ENCODE peak calls at places on chromosomes 4 and X, in seven cellular contexts. B is mesothelial cell of epicardium, S is fibroblast of lung, Q is dorsolateral prefrontal cortex, J is astrocyte of the spinal cord, R is HCT116, E is GM06990. H is an unnamed sample.

GRCh38 chr4:45186249-45186648 is 459.9 kb upstream of the GNPDA2 start:
- DNase-seq in R (no peak), Q (no peak), S (no peak), B (no peak), E (no peak), J (no peak), H (no peak)

GRCh38 chr4:174198396-174199179 is 84.9 kb downstream of the FBXO8 start:
- DNase-seq in R (no peak), B (no peak), S (peak; percentile 89), E (no peak), Q (no peak), J (peak; percentile 85), H (peak; percentile 89)

GRCh38 chr4:157151711-157152110 is 68.8 kb upstream of the GRIA2 start:
- DNase-seq in R (no peak), E (no peak), B (no peak), J (peak; percentile 7), Q (no peak), S (peak; percentile 28), H (no peak)

GRCh38 chrX:132716006-132716405 is 227.2 kb upstream of the MBNL3 start:
- DNase-seq in B (no peak), E (no peak), R (no peak), S (peak; percentile 1), J (peak; percentile 3), Q (no peak), H (no peak)

GRCh38 chr4:67770422-67770821 is 16.2 kb upstream of the GNRHR start:
- DNase-seq in J (no peak), R (no peak), S (no peak), E (no peak), Q (no peak), B (no peak), H (no peak)

GRCh38 chr4:41661447-41662076 is 87.0 kb downstream of the PHOX2B start:
- DNase-seq in E (no peak), R (peak; percentile 31), B (peak; percentile 71), J (peak; percentile 54), S (peak; percentile 65), Q (peak; percentile 65), H (peak; percentile 48)

GRCh38 chr4:173025131-173025530 is 143.5 kb upstream of the GALNT7 start:
- DNase-seq in S (peak; percentile 85), R (peak; percentile 76), J (peak; percentile 80), E (no peak), Q (no peak), B (peak; percentile 50), H (peak; percentile 73)

GRCh38 chr4:158094413-158095110 is 78.3 kb downstream of the GASK1B start:
- DNase-seq in S (peak; percentile 17), Q (no peak), R (peak; percentile 96), B (peak; percentile 43), E (no peak), J (peak; percentile 78), H (peak; percentile 23)

GRCh38 chr4:37922323-37922722 is 31.4 kb downstream of the TBC1D1 start:
- DNase-seq in S (peak; percentile 51), E (no peak), R (no peak), B (no peak), J (peak; percentile 17), Q (no peak), H (no peak)

GRCh38 chr4:85209161-85209560 is 242.7 kb upstream of the WDFY3 start:
- DNase-seq in E (no peak), Q (no peak), B (no peak), J (peak; percentile 8), S (peak; percentile 5), R (peak; percentile 26), H (no peak)

GRCh38 chr4:187685247-187685646 is 310.3 kb upstream of the ZFP42 start:
- DNase-seq in J (no peak), S (no peak), R (no peak), Q (no peak), B (no peak), E (no peak), H (no peak)

GRCh38 chr4:55611358-55612059 is 19.5 kb upstream of the PDCL2 start:
- DNase-seq in B (no peak), E (no peak), Q (no peak), S (no peak), R (no peak), J (no peak), H (no peak)

GRCh38 chrX:40581333-40581910 is 652 bp downstream of the ATP6AP2 start:
- DNase-seq in J (peak; percentile 3), R (no peak), B (no peak), E (no peak), S (peak; percentile 11), Q (no peak), H (peak; percentile 8)

DNA sequence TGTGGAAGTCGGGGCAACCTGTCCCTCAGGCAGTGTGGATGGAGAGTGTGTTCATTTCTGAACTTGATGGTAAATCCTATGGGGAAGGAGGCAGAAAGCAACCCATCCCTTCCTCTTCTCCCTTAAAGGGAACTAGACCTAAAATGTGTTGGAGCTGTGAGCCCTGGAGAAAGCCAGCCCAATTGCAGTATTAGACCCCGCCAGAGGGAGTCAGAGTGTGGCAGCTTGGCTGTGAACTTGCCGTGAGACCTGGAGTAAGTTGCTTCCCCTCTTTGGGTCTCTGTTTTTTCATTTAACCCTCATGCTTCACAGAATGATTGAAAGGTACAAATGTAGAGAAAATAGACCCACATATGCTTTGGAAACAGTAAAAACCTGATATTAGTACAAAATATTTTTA is 108.7 kb upstream of the PAK3 start:
- DNase-seq in Q (no peak), S (no peak), B (no peak), R (no peak), E (no peak), J (no peak), H (no peak)
- TF ChIP-seq CTCF in Q (no peak), S (peak; percentile 5), B (no peak), R (peak; percentile 18), E (peak; percentile 25), J (peak; percentile 16), H (no peak)

DNA sequence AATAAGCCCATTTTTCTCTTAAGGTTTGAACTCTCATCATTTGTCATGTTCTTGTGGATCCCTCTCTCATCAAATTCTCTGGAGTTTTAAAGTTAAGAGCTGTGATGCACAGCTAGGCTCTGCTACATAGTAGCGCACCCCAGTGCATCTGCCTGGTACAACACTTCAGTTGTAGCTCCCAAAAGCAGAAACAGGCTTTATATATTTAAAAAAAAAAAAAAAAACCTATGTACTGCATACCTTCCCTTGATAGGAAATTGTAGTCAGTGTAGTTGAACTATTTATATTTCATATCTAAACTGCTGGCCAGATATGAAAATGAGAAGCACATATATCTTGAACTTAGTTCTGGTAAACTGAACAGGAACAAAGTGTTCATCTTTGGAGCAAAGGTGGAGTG is 131.4 kb downstream of the KLHL13 start:
- DNase-seq in B (no peak), E (peak; percentile 11), J (no peak), S (peak; percentile 12), Q (no peak), R (no peak), H (no peak)
- TF ChIP-seq CTCF in B (no peak), E (peak; percentile 44), J (no peak), S (peak; percentile 11), Q (no peak), R (peak; percentile 12), H (no peak)

GRCh38 chr4:182807346-182807745 is 109.8 kb downstream of the DCTD start:
- DNase-seq in Q (no peak), S (no peak), E (no peak), J (no peak), B (no peak), R (no peak), H (no peak)

GRCh38 chr4:182807841-182808548 is 109.2 kb downstream of the DCTD start:
- DNase-seq in E (no peak), R (no peak), J (no peak), B (no peak), S (no peak), Q (no peak), H (no peak)

GRCh38 chr4:182808673-182809416 is 108.3 kb downstream of the DCTD start:
- DNase-seq in B (no peak), J (no peak), S (no peak), E (peak; percentile 77), R (no peak), Q (no peak), H (no peak)

GRCh38 chr4:182810103-182810605 is 107.0 kb downstream of the DCTD start:
- DNase-seq in Q (no peak), S (no peak), E (no peak), R (no peak), B (no peak), J (no peak), H (no peak)

GRCh38 chr4:182809417-182810102 is 107.6 kb downstream of the DCTD start:
- DNase-seq in S (no peak), E (no peak), Q (no peak), J (no peak), B (no peak), R (peak; percentile 18), H (no peak)
- TF ChIP-seq CTCF in S (no peak), E (peak; percentile 28), Q (no peak), J (no peak), B (no peak), R (peak; percentile 48), H (no peak)

GRCh38 chr4:7189475-7190277 is 2.7 kb upstream of the SORCS2 start:
- DNase-seq in J (no peak), E (no peak), S (no peak), B (no peak), Q (no peak), R (no peak), H (no peak)
- TF ChIP-seq CTCF in J (no peak), E (no peak), S (no peak), B (no peak), Q (no peak), R (peak; percentile 49), H (no peak)